ENCODE peak calls at places on chromosomes 3 and 15, in eight cellular contexts. L, W, I, C, M, R, E and D are unnamed samples.

GRCh38 chr3:48795997-48796732 is 51.5 kb downstream of the PRKAR2A start:
- DNase-seq in L (no peak), W (no peak), I (no peak), C (no peak), M (no peak), R (no peak), E (no peak), D (no peak)

GRCh38 chr15:33112541-33113105 is 81.9 kb downstream of the FMN1 start:
- DNase-seq in L (no peak), W (no peak), I (no peak), C (no peak), M (no peak), R (no peak), E (no peak), D (no peak)

GRCh38 chr3:186283096-186283495 is 78.9 kb downstream of the DGKG start:
- DNase-seq in L (peak), W (no peak), I (peak), C (no peak), M (no peak), R (no peak), E (no peak), D (no peak)

GRCh38 chr3:43369404-43370345 is 83.3 kb downstream of the SNRK start:
- DNase-seq in L (no peak), W (peak), I (no peak), C (no peak), M (no peak), R (no peak), E (peak), D (no peak)

GRCh38 chr3:145798691-145799550 is 362.1 kb downstream of the PLOD2 start:
- DNase-seq in L (no peak), W (no peak), I (no peak), C (peak), M (no peak), R (peak), E (no peak), D (no peak)

GRCh38 chr3:45154641-45155147 is 8.5 kb upstream of the CDCP1 start:
- DNase-seq in L (peak), W (no peak), I (peak), C (no peak), M (no peak), R (no peak), E (no peak), D (no peak)

GRCh38 chr15:100529556-100529955 is 806 bp upstream of the CERS3 start:
- DNase-seq in L (no peak), W (no peak), I (peak), C (no peak), M (no peak), R (no peak), E (no peak), D (no peak)

GRCh38 chr15:91849749-91850161 is 3.8 kb upstream of the SLCO3A1 start:
- DNase-seq in L (peak), W (no peak), I (peak), C (peak), M (no peak), R (peak), E (no peak), D (no peak)

GRCh38 chr3:149547954-149548728 is 73.6 kb downstream of the TM4SF4 start:
- DNase-seq in L (peak), W (peak), I (peak), C (no peak), M (no peak), R (no peak), E (no peak), D (no peak)

DNA sequence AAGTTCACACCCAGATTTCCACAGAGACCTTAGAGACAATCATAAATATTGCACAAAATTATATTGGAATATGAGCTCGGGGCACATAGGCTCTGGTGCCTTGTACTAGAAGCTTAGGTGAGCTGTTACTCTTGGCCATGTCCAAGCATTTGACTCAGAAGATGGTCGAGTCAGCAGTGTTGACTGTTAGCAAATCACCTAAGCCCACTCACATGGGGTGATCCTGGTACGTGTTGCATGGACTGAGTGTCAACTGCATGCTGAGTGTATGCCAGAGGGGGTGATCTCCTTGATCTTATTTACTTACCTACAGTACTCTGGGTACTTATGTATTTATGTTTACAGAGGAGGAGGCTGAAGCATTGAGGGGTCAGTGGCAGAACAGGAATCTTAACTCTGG is 14.0 kb downstream of the SMAD3 start:
- DNase-seq in L (no peak), W (no peak), I (peak), C (no peak), M (no peak), R (no peak), E (no peak), D (no peak)
- TF ChIP-seq CTCF in L (no peak), W (no peak), I (no peak), C (no peak), M (no peak), R (no peak), E (no peak), D (no peak)

DNA sequence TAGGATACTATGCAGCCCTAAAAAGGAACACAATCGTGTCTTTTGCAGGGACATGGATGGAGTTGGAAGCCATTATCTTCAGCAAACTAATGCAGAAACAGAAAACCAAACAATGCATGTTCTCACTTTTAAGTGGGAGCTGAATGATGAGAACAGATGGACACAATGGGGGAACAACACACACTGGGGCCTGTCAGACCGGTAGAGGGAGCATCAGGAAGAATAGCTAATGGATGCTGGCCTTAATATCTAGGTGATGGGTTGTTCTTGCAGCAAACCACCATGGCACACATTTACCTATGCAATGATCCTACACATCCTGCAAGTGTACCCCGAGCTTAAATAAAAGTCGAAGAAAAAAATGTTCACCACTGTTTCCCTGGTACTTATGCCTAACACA is 17.5 kb downstream of the SENP7 start:
- DNase-seq in L (peak), W (no peak), I (no peak), C (no peak), M (no peak), R (no peak), E (no peak), D (no peak)
- TF ChIP-seq CTCF in L (peak), W (no peak), I (peak), C (no peak), M (peak), R (peak), E (no peak), D (no peak)

GRCh38 chr3:30518201-30518864 is 88.1 kb upstream of the TGFBR2 start:
- DNase-seq in L (peak), W (peak), I (peak), C (no peak), M (peak), R (no peak), E (no peak), D (no peak)
- TF ChIP-seq CTCF in L (no peak), W (no peak), I (no peak), C (peak), M (peak), R (no peak), E (no peak), D (no peak)

GRCh38 chr3:127389415-127389814 is 101.6 kb upstream of the PRR20G start:
- DNase-seq in L (peak), W (no peak), I (peak), C (no peak), M (peak), R (no peak), E (no peak), D (no peak)

GRCh38 chr3:127389913-127390312 is 102.1 kb upstream of the PRR20G start:
- DNase-seq in L (no peak), W (no peak), I (no peak), C (no peak), M (peak), R (no peak), E (no peak), D (no peak)

GRCh38 chr3:127392146-127392470 is 104.3 kb upstream of the PRR20G start:
- DNase-seq in L (no peak), W (no peak), I (no peak), C (no peak), M (peak), R (peak), E (no peak), D (no peak)

GRCh38 chr3:127391436-127392145 is 103.7 kb upstream of the PRR20G start:
- DNase-seq in L (no peak), W (no peak), I (no peak), C (no peak), M (peak), R (no peak), E (no peak), D (no peak)

DNA sequence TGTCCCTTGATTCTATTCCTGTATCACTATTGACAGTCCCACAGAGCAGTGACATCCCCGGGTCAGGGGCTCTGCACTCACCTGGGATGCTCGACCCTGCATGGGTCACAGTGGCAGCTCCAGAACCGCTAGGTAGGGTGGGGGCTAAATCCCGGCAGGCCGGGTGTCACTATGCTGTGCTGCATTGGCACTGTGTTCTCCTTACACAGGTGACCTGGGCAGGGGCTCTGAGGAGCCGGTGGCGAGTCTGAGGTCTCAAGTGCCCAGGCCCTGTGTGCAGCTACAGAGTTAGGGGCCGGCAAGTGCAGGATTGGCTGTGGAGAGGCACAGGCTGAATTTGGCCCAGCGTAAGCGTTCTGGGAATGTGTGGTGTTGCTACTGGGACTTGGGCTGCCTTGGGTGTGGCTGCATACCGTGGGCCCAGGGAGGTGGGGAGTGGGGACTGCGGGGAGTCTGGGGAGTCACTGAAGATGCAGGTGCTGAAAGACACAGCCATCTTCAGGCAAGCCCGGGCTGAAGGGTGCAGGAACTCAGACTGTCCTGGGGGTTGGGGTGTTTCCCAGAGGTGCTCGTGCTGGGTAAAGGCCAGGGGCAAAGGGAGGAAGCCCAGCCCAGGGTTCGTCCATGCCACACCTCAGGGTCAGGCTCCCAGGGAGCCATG is 102.6 kb upstream of the PRR20G start:
- DNase-seq in L (no peak), W (no peak), I (no peak), C (no peak), M (peak), R (no peak), E (no peak), D (no peak)
- TF ChIP-seq CTCF in L (no peak), W (no peak), I (no peak), C (no peak), M (no peak), R (no peak), E (no peak), D (no peak)

GRCh38 chr15:90482124-90483011 is 47.4 kb upstream of the CRTC3 start:
- DNase-seq in L (peak), W (no peak), I (no peak), C (peak), M (no peak), R (peak), E (peak), D (peak)
- TF ChIP-seq CTCF in L (peak), W (peak), I (peak), C (peak), M (peak), R (peak), E (peak), D (peak)